ENCODE peak calls at places on chromosomes 12 and 14, in seven cellular contexts. B is Peyer's patch; C is mammary epithelial cell; L is endothelial cell of umbilical vein; F is ACHN; D is small intestine; P is effector memory CD8-positive, alpha-beta T cell. E is an unnamed sample.

GRCh38 chr14:95662376-95663186 is 23.6 kb upstream of the TCL1B start:
- DNase-seq in B (no peak), C (no peak), L (no peak), F (no peak), D (peak; percentile 42), P (no peak), E (no peak)

GRCh38 chr12:111454716-111455447 is 49.2 kb downstream of the SH2B3 start:
- DNase-seq in B (no peak), C (no peak), L (no peak), F (no peak), D (no peak), P (no peak), E (no peak)

GRCh38 chr12:19689801-19690472 is 250.6 kb downstream of the AEBP2 start:
- DNase-seq in B (no peak), C (peak; percentile 76), L (no peak), F (no peak), D (peak; percentile 46), P (no peak), E (no peak)

GRCh38 chr14:80629606-80630005 is 311.9 kb downstream of the CEP128 start:
- DNase-seq in B (no peak), C (peak; percentile 29), L (no peak), F (no peak), D (no peak), P (no peak), E (no peak)

GRCh38 chr12:51846911-51847829 is 1.3 kb downstream of the FIGNL2 start:
- DNase-seq in B (peak; percentile 65), C (no peak), L (peak; percentile 50), F (peak; percentile 54), D (no peak), P (peak; percentile 11), E (peak; percentile 93)

GRCh38 chr14:102250636-102251035 is 54.3 kb downstream of the MOK start:
- DNase-seq in B (no peak), C (no peak), L (no peak), F (no peak), D (no peak), P (no peak), E (no peak)

GRCh38 chr12:96981053-96981452 is 74.0 kb downstream of the NEDD1 start:
- DNase-seq in B (no peak), C (peak; percentile 46), L (peak; percentile 82), F (no peak), D (no peak), P (no peak), E (no peak)

GRCh38 chr14:67133595-67134441 is 55.4 kb upstream of the GARIN2 start:
- DNase-seq in B (no peak), C (no peak), L (peak; percentile 56), F (no peak), D (no peak), P (no peak), E (no peak)

GRCh38 chr14:92841930-92842329 is 47.8 kb downstream of the GOLGA5 start:
- DNase-seq in B (no peak), C (no peak), L (no peak), F (no peak), D (no peak), P (no peak), E (no peak)

GRCh38 chr14:103207038-103207403 is 83.8 kb downstream of the TNFAIP2 start:
- DNase-seq in B (peak; percentile 18), C (no peak), L (no peak), F (peak; percentile 83), D (peak; percentile 73), P (no peak), E (no peak)

GRCh38 chr14:58805057-58805456 is 167.3 kb downstream of the DACT1 start:
- DNase-seq in B (no peak), C (no peak), L (no peak), F (no peak), D (no peak), P (no peak), E (no peak)

E was measured in 8988T.